ENCODE peak calls at places on chromosomes 16 and 17, in four cellular contexts. Q, W, E and J are unnamed samples.

GRCh38 chr16:58628845-58629680 is 563 bp downstream of the CNOT1 start:
- DNase-seq in Q (peak; percentile 43), W (peak; percentile 32), E (peak; percentile 11), J (peak; percentile 71)

GRCh38 chr17:28545141-28545503 is 7.3 kb downstream of the UNC119 start:
- DNase-seq in Q (no peak), W (no peak), E (no peak), J (no peak)

GRCh38 chr17:32515677-32516383 is 29.0 kb downstream of the CDK5R1 start:
- DNase-seq in Q (no peak), W (no peak), E (no peak), J (peak; percentile 44)

GRCh38 chr17:29256735-29257466 is 10.2 kb downstream of the CRYBA1 start:
- DNase-seq in Q (no peak), W (no peak), E (peak; percentile 45), J (no peak)

GRCh38 chr17:40319651-40320550 is 10.9 kb downstream of the RARA start:
- DNase-seq in Q (no peak), W (peak; percentile 25), E (no peak), J (peak; percentile 81)

GRCh38 chr17:68297168-68297567 is 5.9 kb downstream of the ARSG start:
- DNase-seq in Q (no peak), W (no peak), E (no peak), J (no peak)

GRCh38 chr16:23317266-23317661 is 15.2 kb downstream of the SCNN1B start:
- DNase-seq in Q (no peak), W (no peak), E (no peak), J (no peak)

GRCh38 chr17:57727776-57728175 is 17.3 kb downstream of the CCDC182 start:
- DNase-seq in Q (no peak), W (no peak), E (no peak), J (no peak)

GRCh38 chr17:47956818-47957590 is 679 bp downstream of the PRR15L start:
- DNase-seq in Q (no peak), W (no peak), E (no peak), J (no peak)

GRCh38 chr16:20747030-20747816 is 5.6 kb upstream of the THUMPD1 start:
- DNase-seq in Q (no peak), W (no peak), E (no peak), J (no peak)

GRCh38 chr17:77728022-77728671 is 230.4 kb upstream of the TNRC6C start:
- DNase-seq in Q (no peak), W (peak; percentile 50), E (peak; percentile 14), J (no peak)

GRCh38 chr17:491086-492014 is 138.7 kb upstream of the RPH3AL start:
- DNase-seq in Q (peak; percentile 86), W (peak; percentile 66), E (peak; percentile 73), J (no peak)

GRCh38 chr17:55067697-55068439 is 99.3 kb downstream of the STXBP4 start:
- DNase-seq in Q (no peak), W (no peak), E (peak; percentile 26), J (no peak)

GRCh38 chr17:44203731-44204452 is 4.2 kb upstream of the ATXN7L3 start:
- DNase-seq in Q (peak; percentile 69), W (peak; percentile 89), E (peak; percentile 75), J (peak; percentile 86)

GRCh38 chr17:55527520-55528118 is 16.4 kb upstream of the SMIM36 start:
- DNase-seq in Q (peak; percentile 76), W (peak; percentile 54), E (peak; percentile 80), J (peak; percentile 13)

GRCh38 chr17:79826210-79826680 is 13.0 kb downstream of the CBX4 start:
- DNase-seq in Q (no peak), W (no peak), E (peak; percentile 66), J (no peak)

GRCh38 chr16:53541326-53541725 is 38.3 kb upstream of the AKTIP start:
- DNase-seq in Q (no peak), W (no peak), E (peak; percentile 82), J (no peak)

GRCh38 chr17:51475650-51476221 is 215.4 kb downstream of the UTP18 start:
- DNase-seq in Q (no peak), W (no peak), E (no peak), J (no peak)
- TF ChIP-seq CTCF in Q (no peak), W (no peak), E (no peak), J (no peak)

GRCh38 chr16:74973304-74973703 is 11.6 kb downstream of the WDR59 start:
- DNase-seq in Q (no peak), W (no peak), E (no peak), J (no peak)
- TF ChIP-seq CTCF in Q (no peak), W (peak; percentile 17), E (no peak), J (no peak)

GRCh38 chr17:30576326-30576861 is 99.2 kb downstream of the GOSR1 start:
- DNase-seq in Q (no peak), W (peak; percentile 31), E (no peak), J (no peak)

GRCh38 chr17:30570191-30570590 is 93.0 kb downstream of the GOSR1 start:
- DNase-seq in Q (no peak), W (no peak), E (no peak), J (no peak)

GRCh38 chr17:30570596-30571265 is 93.5 kb downstream of the GOSR1 start:
- DNase-seq in Q (peak; percentile 30), W (peak; percentile 25), E (no peak), J (no peak)

GRCh38 chr17:30571921-30572320 is 94.7 kb downstream of the GOSR1 start:
- DNase-seq in Q (no peak), W (no peak), E (no peak), J (no peak)

GRCh38 chr17:30573603-30574175 is 96.5 kb downstream of the GOSR1 start:
- DNase-seq in Q (no peak), W (no peak), E (no peak), J (no peak)
- TF ChIP-seq CTCF in Q (no peak), W (peak; percentile 42), E (no peak), J (no peak)

GRCh38 chr17:42251115-42251514 is 25.1 kb downstream of the STAT5B start:
- DNase-seq in Q (no peak), W (no peak), E (peak; percentile 70), J (no peak)
- TF ChIP-seq CTCF in Q (peak; percentile 31), W (peak; percentile 51), E (peak; percentile 64), J (no peak)

GRCh38 chr16:81447383-81448101 is 2.9 kb downstream of the CMIP start:
- DNase-seq in Q (peak; percentile 34), W (no peak), E (no peak), J (no peak)
- TF ChIP-seq CTCF in Q (no peak), W (peak; percentile 24), E (no peak), J (no peak)

DNA sequence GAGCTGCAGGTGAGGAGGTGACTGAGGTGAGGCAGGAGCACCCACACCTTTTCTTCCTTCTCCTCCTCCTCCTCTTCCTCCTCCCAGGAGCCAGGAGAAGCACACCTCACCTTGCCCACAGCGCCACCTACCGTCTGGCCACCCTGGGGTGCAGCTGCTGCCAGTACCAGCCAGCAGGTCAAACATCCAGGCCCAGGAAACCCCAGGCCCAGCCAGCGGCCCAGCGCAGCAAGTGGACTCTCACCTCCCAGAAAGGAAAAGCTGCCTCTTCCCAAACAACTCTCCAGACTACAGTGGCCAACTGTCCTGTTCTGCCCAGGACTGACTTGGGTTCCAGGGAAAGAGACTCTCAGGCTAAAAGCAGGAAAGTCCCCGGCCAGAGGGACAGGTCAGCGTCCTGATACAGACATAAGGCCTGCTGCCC is 22.7 kb downstream of the PEMT start:
- DNase-seq in Q (peak; percentile 83), W (peak; percentile 92), E (peak; percentile 53), J (peak; percentile 77)
- TF ChIP-seq CTCF in Q (peak; percentile 83), W (peak; percentile 89), E (peak; percentile 81), J (peak; percentile 76)

GRCh38 chr16:56401482-56401881 is 23.9 kb downstream of the AMFR start:
- DNase-seq in Q (peak; percentile 22), W (peak; percentile 44), E (no peak), J (no peak)
- TF ChIP-seq CTCF in Q (peak; percentile 34), W (peak; percentile 60), E (peak; percentile 22), J (peak; percentile 32)

GRCh38 chr16:85174871-85175723 is 62.8 kb upstream of the CIBAR2 start:
- DNase-seq in Q (no peak), W (no peak), E (peak; percentile 39), J (no peak)

GRCh38 chr16:85173981-85174751 is 61.9 kb upstream of the CIBAR2 start:
- DNase-seq in Q (peak; percentile 51), W (no peak), E (peak; percentile 80), J (no peak)

GRCh38 chr16:85172465-85173071 is 60.3 kb upstream of the CIBAR2 start:
- DNase-seq in Q (peak; percentile 69), W (peak; percentile 70), E (no peak), J (peak; percentile 17)

GRCh38 chr16:85171809-85172464 is 59.7 kb upstream of the CIBAR2 start:
- DNase-seq in Q (no peak), W (no peak), E (no peak), J (no peak)

GRCh38 chr16:85173077-85173980 is 61.1 kb upstream of the CIBAR2 start:
- DNase-seq in Q (peak; percentile 31), W (no peak), E (peak; percentile 86), J (no peak)
- TF ChIP-seq CTCF in Q (peak; percentile 15), W (peak; percentile 39), E (peak; percentile 39), J (no peak)

DNA sequence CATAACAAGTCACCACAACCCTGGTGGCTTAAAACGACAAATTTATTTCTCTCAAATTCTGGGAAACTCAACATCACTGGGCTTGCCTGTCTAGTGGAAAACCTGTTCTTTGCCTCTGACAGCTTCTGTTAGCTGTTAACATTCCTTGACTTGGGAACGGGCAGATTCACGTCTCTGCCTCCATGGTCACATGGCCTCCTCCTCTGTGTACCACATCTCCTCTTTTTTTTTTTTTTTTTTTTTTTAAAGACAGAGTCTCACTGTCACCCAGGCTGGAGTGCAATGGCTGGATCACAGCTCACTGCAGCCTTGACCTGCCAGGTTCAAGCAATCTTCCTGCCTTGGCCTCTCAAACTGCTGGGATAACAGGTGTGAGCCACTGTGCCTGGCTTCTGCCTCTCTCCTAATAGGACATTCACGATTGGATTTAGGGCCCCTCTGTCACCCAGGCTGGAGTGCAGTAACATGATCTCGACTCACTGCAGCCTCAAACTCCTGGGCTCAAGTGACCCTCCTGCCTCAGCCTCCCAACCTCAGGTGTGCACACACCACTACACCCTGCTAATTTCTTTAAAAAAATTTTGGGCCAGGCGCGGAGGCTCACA is 11.7 kb upstream of the LLGL1 start:
- DNase-seq in Q (no peak), W (no peak), E (no peak), J (no peak)
- TF ChIP-seq CTCF in Q (no peak), W (no peak), E (no peak), J (no peak)

GRCh38 chr17:72726936-72727335 is 365.6 kb downstream of the SLC39A11 start:
- DNase-seq in Q (no peak), W (no peak), E (no peak), J (peak; percentile 57)
- TF ChIP-seq CTCF in Q (no peak), W (no peak), E (no peak), J (no peak)